ENCODE peak calls at places on chromosomes 5 and 9, in eight cellular contexts. One of them, this sample, is unnamed.

GRCh38 chr9:136666364-136667216 is 3.9 kb downstream of the EGFL7 start:
- DNase-seq in dorsolateral prefrontal cortex: no peak
- DNase-seq in choroid plexus epithelial cell: no peak
- DNase-seq in BE2C: no peak
- DNase-seq in NCI-H2029: no peak
- DNase-seq in erythroblast: no peak
- DNase-seq in stimulated activated CD8-positive, alpha-beta memory T cell treated with anti-CD3 and anti-CD28 coated beads, Interleukin-7, amount 100 ng/mL, for 48 hours: no peak
- DNase-seq in HEK293T: no peak
- DNase-seq in this sample: no peak

GRCh38 chr9:93984860-93985259 is 29.7 kb upstream of the BARX1 start:
- DNase-seq in dorsolateral prefrontal cortex: no peak
- DNase-seq in choroid plexus epithelial cell: no peak
- DNase-seq in BE2C: no peak
- DNase-seq in NCI-H2029: peak
- DNase-seq in erythroblast: no peak
- DNase-seq in stimulated activated CD8-positive, alpha-beta memory T cell treated with anti-CD3 and anti-CD28 coated beads, Interleukin-7, amount 100 ng/mL, for 48 hours: no peak
- DNase-seq in HEK293T: no peak
- DNase-seq in this sample: no peak

GRCh38 chr9:75997196-75997595 is 106.7 kb downstream of the PCSK5 start:
- DNase-seq in dorsolateral prefrontal cortex: no peak
- DNase-seq in choroid plexus epithelial cell: no peak
- DNase-seq in BE2C: no peak
- DNase-seq in NCI-H2029: no peak
- DNase-seq in erythroblast: no peak
- DNase-seq in stimulated activated CD8-positive, alpha-beta memory T cell treated with anti-CD3 and anti-CD28 coated beads, Interleukin-7, amount 100 ng/mL, for 48 hours: no peak
- DNase-seq in HEK293T: no peak
- DNase-seq in this sample: no peak

GRCh38 chr5:181108578-181109165 is 22.3 kb downstream of the OR2V1 start:
- DNase-seq in dorsolateral prefrontal cortex: no peak
- DNase-seq in choroid plexus epithelial cell: no peak
- DNase-seq in BE2C: no peak
- DNase-seq in NCI-H2029: no peak
- DNase-seq in erythroblast: no peak
- DNase-seq in stimulated activated CD8-positive, alpha-beta memory T cell treated with anti-CD3 and anti-CD28 coated beads, Interleukin-7, amount 100 ng/mL, for 48 hours: no peak
- DNase-seq in HEK293T: no peak
- DNase-seq in this sample: no peak

GRCh38 chr5:96582343-96582742 is 79.8 kb upstream of the CAST start:
- DNase-seq in dorsolateral prefrontal cortex: peak
- DNase-seq in choroid plexus epithelial cell: no peak
- DNase-seq in BE2C: peak
- DNase-seq in NCI-H2029: peak
- DNase-seq in erythroblast: no peak
- DNase-seq in stimulated activated CD8-positive, alpha-beta memory T cell treated with anti-CD3 and anti-CD28 coated beads, Interleukin-7, amount 100 ng/mL, for 48 hours: no peak
- DNase-seq in HEK293T: peak
- DNase-seq in this sample: no peak

GRCh38 chr5:150214289-150214688 is 24.4 kb downstream of the SLC6A7 start:
- DNase-seq in dorsolateral prefrontal cortex: no peak
- DNase-seq in choroid plexus epithelial cell: peak
- DNase-seq in BE2C: no peak
- DNase-seq in NCI-H2029: no peak
- DNase-seq in erythroblast: no peak
- DNase-seq in stimulated activated CD8-positive, alpha-beta memory T cell treated with anti-CD3 and anti-CD28 coated beads, Interleukin-7, amount 100 ng/mL, for 48 hours: no peak
- DNase-seq in HEK293T: no peak
- DNase-seq in this sample: no peak

GRCh38 chr5:172683696-172684464 is 42.8 kb downstream of the NEURL1B start:
- DNase-seq in dorsolateral prefrontal cortex: no peak
- DNase-seq in choroid plexus epithelial cell: no peak
- DNase-seq in BE2C: no peak
- DNase-seq in NCI-H2029: no peak
- DNase-seq in erythroblast: no peak
- DNase-seq in stimulated activated CD8-positive, alpha-beta memory T cell treated with anti-CD3 and anti-CD28 coated beads, Interleukin-7, amount 100 ng/mL, for 48 hours: peak
- DNase-seq in HEK293T: no peak
- DNase-seq in this sample: no peak

GRCh38 chr9:133505901-133506652 is 18.7 kb downstream of the MYMK start:
- DNase-seq in dorsolateral prefrontal cortex: no peak
- DNase-seq in choroid plexus epithelial cell: no peak
- DNase-seq in BE2C: no peak
- DNase-seq in NCI-H2029: no peak
- DNase-seq in erythroblast: peak
- DNase-seq in stimulated activated CD8-positive, alpha-beta memory T cell treated with anti-CD3 and anti-CD28 coated beads, Interleukin-7, amount 100 ng/mL, for 48 hours: no peak
- DNase-seq in HEK293T: no peak
- DNase-seq in this sample: peak

GRCh38 chr5:179805529-179806249 is 977 bp downstream of the MGAT4B start:
- DNase-seq in dorsolateral prefrontal cortex: no peak
- DNase-seq in choroid plexus epithelial cell: peak
- DNase-seq in BE2C: no peak
- DNase-seq in NCI-H2029: no peak
- DNase-seq in erythroblast: peak
- DNase-seq in stimulated activated CD8-positive, alpha-beta memory T cell treated with anti-CD3 and anti-CD28 coated beads, Interleukin-7, amount 100 ng/mL, for 48 hours: no peak
- DNase-seq in HEK293T: peak
- DNase-seq in this sample: no peak

GRCh38 chr5:1521671-1522600 is 1.8 kb downstream of the LPCAT1 start:
- DNase-seq in dorsolateral prefrontal cortex: peak
- DNase-seq in choroid plexus epithelial cell: peak
- DNase-seq in BE2C: peak
- DNase-seq in NCI-H2029: peak
- DNase-seq in erythroblast: no peak
- DNase-seq in stimulated activated CD8-positive, alpha-beta memory T cell treated with anti-CD3 and anti-CD28 coated beads, Interleukin-7, amount 100 ng/mL, for 48 hours: no peak
- DNase-seq in HEK293T: peak
- DNase-seq in this sample: peak

GRCh38 chr9:136409557-136410455 is 608 bp downstream of the ENTR1 start:
- DNase-seq in dorsolateral prefrontal cortex: no peak
- DNase-seq in choroid plexus epithelial cell: peak
- DNase-seq in BE2C: peak
- DNase-seq in NCI-H2029: no peak
- DNase-seq in erythroblast: peak
- DNase-seq in stimulated activated CD8-positive, alpha-beta memory T cell treated with anti-CD3 and anti-CD28 coated beads, Interleukin-7, amount 100 ng/mL, for 48 hours: no peak
- DNase-seq in HEK293T: peak
- DNase-seq in this sample: no peak

GRCh38 chr5:129082225-129083136 is 12.1 kb upstream of the ISOC1 start:
- DNase-seq in dorsolateral prefrontal cortex: no peak
- DNase-seq in choroid plexus epithelial cell: no peak
- DNase-seq in BE2C: no peak
- DNase-seq in NCI-H2029: no peak
- DNase-seq in erythroblast: peak
- DNase-seq in stimulated activated CD8-positive, alpha-beta memory T cell treated with anti-CD3 and anti-CD28 coated beads, Interleukin-7, amount 100 ng/mL, for 48 hours: no peak
- DNase-seq in HEK293T: no peak
- DNase-seq in this sample: no peak

GRCh38 chr5:1004598-1005361 is 3.8 kb upstream of the NKD2 start:
- DNase-seq in dorsolateral prefrontal cortex: peak
- DNase-seq in choroid plexus epithelial cell: peak
- DNase-seq in BE2C: peak
- DNase-seq in NCI-H2029: no peak
- DNase-seq in erythroblast: peak
- DNase-seq in stimulated activated CD8-positive, alpha-beta memory T cell treated with anti-CD3 and anti-CD28 coated beads, Interleukin-7, amount 100 ng/mL, for 48 hours: no peak
- DNase-seq in HEK293T: peak
- DNase-seq in this sample: no peak

GRCh38 chr5:149326611-149327010 is 18.7 kb upstream of the GRPEL2 start:
- DNase-seq in dorsolateral prefrontal cortex: no peak
- DNase-seq in choroid plexus epithelial cell: no peak
- DNase-seq in BE2C: no peak
- DNase-seq in NCI-H2029: no peak
- DNase-seq in erythroblast: no peak
- DNase-seq in stimulated activated CD8-positive, alpha-beta memory T cell treated with anti-CD3 and anti-CD28 coated beads, Interleukin-7, amount 100 ng/mL, for 48 hours: no peak
- DNase-seq in HEK293T: no peak
- DNase-seq in this sample: no peak

GRCh38 chr9:18233776-18234445 is 240.0 kb upstream of the ADAMTSL1 start:
- DNase-seq in dorsolateral prefrontal cortex: no peak
- DNase-seq in choroid plexus epithelial cell: no peak
- DNase-seq in BE2C: no peak
- DNase-seq in NCI-H2029: no peak
- DNase-seq in erythroblast: no peak
- DNase-seq in stimulated activated CD8-positive, alpha-beta memory T cell treated with anti-CD3 and anti-CD28 coated beads, Interleukin-7, amount 100 ng/mL, for 48 hours: no peak
- DNase-seq in HEK293T: no peak
- DNase-seq in this sample: no peak

GRCh38 chr5:175572922-175573321 is 84.9 kb upstream of the HRH2 start:
- DNase-seq in dorsolateral prefrontal cortex: no peak
- DNase-seq in choroid plexus epithelial cell: peak
- DNase-seq in BE2C: no peak
- DNase-seq in NCI-H2029: no peak
- DNase-seq in erythroblast: no peak
- DNase-seq in stimulated activated CD8-positive, alpha-beta memory T cell treated with anti-CD3 and anti-CD28 coated beads, Interleukin-7, amount 100 ng/mL, for 48 hours: no peak
- DNase-seq in HEK293T: no peak
- DNase-seq in this sample: no peak

GRCh38 chr9:136268318-136268717 is 22.7 kb upstream of the QSOX2 start:
- DNase-seq in dorsolateral prefrontal cortex: no peak
- DNase-seq in choroid plexus epithelial cell: peak
- DNase-seq in BE2C: peak
- DNase-seq in NCI-H2029: no peak
- DNase-seq in erythroblast: peak
- DNase-seq in stimulated activated CD8-positive, alpha-beta memory T cell treated with anti-CD3 and anti-CD28 coated beads, Interleukin-7, amount 100 ng/mL, for 48 hours: no peak
- DNase-seq in HEK293T: no peak
- DNase-seq in this sample: no peak

This sample was measured in brain pericyte.